ENCODE peak calls at places on chromosomes 11 and 22, in six cellular contexts. U is breast epithelium, F is sigmoid colon, E is transverse colon, L is esophagus muscularis mucosa, G is HCT116. O is an unnamed sample.

GRCh38 chr22:48494968-48495750 is 1332.5 kb downstream of the BRD1 start:
- DNase-seq in U (peak), F (peak), E (no peak), L (no peak), G (no peak), O (no peak)

GRCh38 chr11:19526119-19526518 is 186.5 kb upstream of the NAV2 start:
- DNase-seq in U (no peak), F (no peak), E (no peak), L (no peak), G (no peak), O (no peak)

GRCh38 chr11:73245461-73245860 is 26.7 kb upstream of the P2RY6 start:
- DNase-seq in U (no peak), F (peak), E (no peak), L (no peak), G (no peak), O (no peak)

GRCh38 chr11:132137289-132137980 is 767.0 kb downstream of the NTM start:
- DNase-seq in U (no peak), F (no peak), E (no peak), L (no peak), G (no peak), O (no peak)

GRCh38 chr22:45896153-45896951 is 80.6 kb downstream of the WNT7B start:
- DNase-seq in U (peak), F (no peak), E (no peak), L (no peak), G (no peak), O (no peak)

GRCh38 chr22:45302047-45302446 is 7.7 kb upstream of the FAM118A start:
- DNase-seq in U (no peak), F (no peak), E (no peak), L (no peak), G (no peak), O (no peak)

GRCh38 chr11:8813658-8814057 is 97.3 kb upstream of the AKIP1 start:
- DNase-seq in U (no peak), F (peak), E (peak), L (no peak), G (peak), O (peak)

GRCh38 chr11:72712168-72712721 is 38.0 kb upstream of the PDE2A start:
- DNase-seq in U (no peak), F (peak), E (peak), L (peak), G (no peak), O (no peak)

GRCh38 chr22:33909075-33909458 is 11.2 kb downstream of the LARGE1 start:
- DNase-seq in U (no peak), F (peak), E (peak), L (no peak), G (no peak), O (no peak)

GRCh38 chr22:41184679-41185078 is 20.4 kb upstream of the L3MBTL2 start:
- DNase-seq in U (no peak), F (no peak), E (no peak), L (no peak), G (no peak), O (no peak)

GRCh38 chr11:10770626-10771254 is 19.7 kb downstream of the CTR9 start:
- DNase-seq in U (no peak), F (no peak), E (peak), L (no peak), G (peak), O (no peak)

GRCh38 chr11:843818-844692 is 1.4 kb downstream of the TSPAN4 start:
- DNase-seq in U (peak), F (peak), E (peak), L (peak), G (no peak), O (no peak)

GRCh38 chr11:844693-845644 is 2.3 kb downstream of the TSPAN4 start:
- DNase-seq in U (peak), F (peak), E (peak), L (peak), G (no peak), O (no peak)

GRCh38 chr11:842370-843002 is at the start of the genes POLR2L and TSPAN4:
- DNase-seq in U (peak), F (peak), E (peak), L (peak), G (peak), O (peak)

GRCh38 chr11:841981-842369 is 354 bp downstream of the POLR2L start:
- DNase-seq in U (no peak), F (no peak), E (no peak), L (no peak), G (no peak), O (no peak)

GRCh38 chr11:843086-843704 is 543 bp downstream of the TSPAN4 start:
- DNase-seq in U (no peak), F (no peak), E (no peak), L (no peak), G (no peak), O (no peak)
- TF ChIP-seq POLR2AphosphoS5 in U (no peak), F (no peak), E (no peak), L (no peak), G (no peak), O (no peak)

DNA sequence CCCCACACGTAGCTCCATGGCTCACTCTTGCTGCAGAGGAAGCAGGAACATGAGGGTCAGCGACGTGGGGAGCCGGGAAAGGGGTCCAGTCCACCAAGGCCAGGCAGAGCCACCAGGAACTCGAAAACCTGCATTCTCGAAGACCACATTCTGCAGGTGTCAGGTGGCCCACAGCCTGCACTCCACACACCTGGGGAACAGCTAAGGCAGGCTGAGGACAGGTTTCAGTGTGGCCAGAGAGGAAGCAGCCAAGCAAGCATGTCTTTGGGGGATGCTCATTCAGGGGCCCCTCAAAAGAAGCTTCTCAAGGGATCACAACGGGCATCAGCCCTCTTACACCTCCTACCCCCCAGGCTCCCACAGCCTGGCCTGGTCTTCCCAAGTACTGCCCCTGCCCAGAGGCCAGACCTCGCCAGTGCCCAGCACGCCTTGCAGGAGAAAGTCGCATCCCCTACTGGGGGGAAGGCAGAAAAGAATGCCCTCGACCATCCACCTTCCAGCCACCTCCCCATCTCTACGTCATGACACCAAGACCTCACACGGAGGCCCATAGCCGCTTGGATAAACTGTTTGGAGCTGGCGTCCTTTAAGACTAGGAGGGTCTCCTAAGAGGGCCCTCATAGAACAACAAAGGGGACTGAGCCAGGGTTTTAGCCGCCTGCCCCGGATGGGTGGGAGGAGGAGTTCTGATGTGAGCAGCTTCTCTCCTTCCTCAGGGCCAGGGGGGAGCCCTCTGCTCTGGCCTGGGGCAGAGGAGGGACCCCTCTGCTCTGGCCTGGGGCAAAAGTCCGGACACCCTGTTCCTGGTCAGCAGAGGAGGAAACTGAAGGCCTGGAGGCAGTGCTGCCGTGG is 2.9 kb downstream of the CSNK1E start:
- DNase-seq in U (no peak), F (no peak), E (peak), L (no peak), G (no peak), O (no peak)
- TF ChIP-seq POLR2A in U (no peak), F (no peak), E (peak), L (no peak), G (no peak), O (no peak)

DNA sequence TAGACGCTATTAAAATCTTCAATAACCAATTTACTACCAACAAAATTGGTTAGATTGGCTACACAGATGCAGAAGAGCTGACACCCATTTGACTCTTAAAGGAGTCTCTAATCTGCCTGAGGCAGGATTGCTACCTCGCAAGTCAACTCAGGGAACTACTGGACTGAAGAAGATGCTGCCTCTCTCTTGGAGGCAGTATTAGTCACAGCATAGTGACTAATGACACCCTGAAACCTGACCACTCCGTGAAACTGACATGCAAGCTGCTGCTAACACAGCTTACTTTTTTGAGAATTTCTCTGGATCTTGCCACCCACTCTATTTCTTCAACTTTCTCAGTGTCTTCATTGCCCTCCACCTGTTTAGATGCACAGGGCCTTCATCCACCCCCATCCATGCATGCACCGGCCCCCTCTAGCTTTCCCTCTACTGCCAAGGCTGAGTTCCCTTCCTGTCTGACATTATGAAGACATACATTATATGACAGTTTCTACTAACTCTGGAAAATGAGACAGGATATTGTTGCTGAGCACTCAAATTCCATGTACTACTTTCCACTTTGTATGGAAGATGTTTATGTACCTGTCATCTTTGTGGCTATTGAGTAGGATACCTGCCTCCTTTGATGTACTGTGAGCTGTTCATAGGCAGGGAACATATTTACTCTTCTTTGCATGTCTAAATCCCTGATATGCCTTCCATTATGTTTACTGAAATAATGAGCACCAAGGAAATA is 183.2 kb downstream of the MSANTD4 start:
- DNase-seq in U (no peak), F (no peak), E (no peak), L (no peak), G (peak), O (no peak)
- TF ChIP-seq POLR2AphosphoS5 in U (no peak), F (no peak), E (no peak), L (no peak), G (no peak), O (no peak)

GRCh38 chr11:61816736-61817455 is at the start of gene FADS1:
- DNase-seq in U (no peak), F (peak), E (peak), L (peak), G (peak), O (peak)

GRCh38 chr11:61814242-61814957 is 2.4 kb downstream of the FADS1 start:
- DNase-seq in U (no peak), F (no peak), E (peak), L (no peak), G (peak), O (no peak)

GRCh38 chr11:61817471-61818202 is 834 bp upstream of the FADS1 start:
- DNase-seq in U (no peak), F (no peak), E (no peak), L (no peak), G (no peak), O (no peak)

GRCh38 chr11:61814958-61815789 is 1.6 kb downstream of the FADS1 start:
- DNase-seq in U (peak), F (peak), E (peak), L (peak), G (peak), O (peak)

GRCh38 chr11:61815790-61816735 is 740 bp downstream of the FADS1 start:
- DNase-seq in U (no peak), F (peak), E (peak), L (no peak), G (peak), O (peak)
- TF ChIP-seq POLR2A in U (peak), F (no peak), E (no peak), L (no peak), G (no peak), O (no peak)

GRCh38 chr11:69269926-69270697 is 23.8 kb upstream of the MYEOV start:
- DNase-seq in U (no peak), F (no peak), E (no peak), L (no peak), G (no peak), O (no peak)
- TF ChIP-seq POLR2AphosphoS5 in U (no peak), F (no peak), E (no peak), L (no peak), G (no peak), O (no peak)

DNA sequence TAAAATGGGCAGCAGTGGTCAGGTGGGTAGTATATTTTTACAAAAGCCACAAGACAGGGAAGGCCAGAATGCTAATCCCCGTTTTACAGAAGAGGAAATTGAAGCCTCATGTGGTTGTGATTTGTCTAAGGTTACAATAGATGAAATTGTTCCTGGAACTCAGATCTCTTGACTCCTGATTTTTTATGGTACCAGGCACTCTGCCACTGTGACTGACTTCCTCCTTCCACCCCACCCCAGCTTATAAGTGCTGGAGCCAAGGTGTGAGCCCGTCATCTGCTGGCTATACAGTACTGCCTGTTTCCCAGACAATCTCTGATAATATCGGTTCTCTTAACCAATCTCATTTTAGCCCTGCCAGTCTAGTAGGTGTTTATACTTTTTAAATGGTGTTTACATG is 1.9 kb downstream of the SLC5A1 start:
- DNase-seq in U (no peak), F (no peak), E (peak), L (no peak), G (no peak), O (no peak)
- TF ChIP-seq POLR2A in U (no peak), F (no peak), E (peak), L (no peak), G (no peak), O (no peak)

DNA sequence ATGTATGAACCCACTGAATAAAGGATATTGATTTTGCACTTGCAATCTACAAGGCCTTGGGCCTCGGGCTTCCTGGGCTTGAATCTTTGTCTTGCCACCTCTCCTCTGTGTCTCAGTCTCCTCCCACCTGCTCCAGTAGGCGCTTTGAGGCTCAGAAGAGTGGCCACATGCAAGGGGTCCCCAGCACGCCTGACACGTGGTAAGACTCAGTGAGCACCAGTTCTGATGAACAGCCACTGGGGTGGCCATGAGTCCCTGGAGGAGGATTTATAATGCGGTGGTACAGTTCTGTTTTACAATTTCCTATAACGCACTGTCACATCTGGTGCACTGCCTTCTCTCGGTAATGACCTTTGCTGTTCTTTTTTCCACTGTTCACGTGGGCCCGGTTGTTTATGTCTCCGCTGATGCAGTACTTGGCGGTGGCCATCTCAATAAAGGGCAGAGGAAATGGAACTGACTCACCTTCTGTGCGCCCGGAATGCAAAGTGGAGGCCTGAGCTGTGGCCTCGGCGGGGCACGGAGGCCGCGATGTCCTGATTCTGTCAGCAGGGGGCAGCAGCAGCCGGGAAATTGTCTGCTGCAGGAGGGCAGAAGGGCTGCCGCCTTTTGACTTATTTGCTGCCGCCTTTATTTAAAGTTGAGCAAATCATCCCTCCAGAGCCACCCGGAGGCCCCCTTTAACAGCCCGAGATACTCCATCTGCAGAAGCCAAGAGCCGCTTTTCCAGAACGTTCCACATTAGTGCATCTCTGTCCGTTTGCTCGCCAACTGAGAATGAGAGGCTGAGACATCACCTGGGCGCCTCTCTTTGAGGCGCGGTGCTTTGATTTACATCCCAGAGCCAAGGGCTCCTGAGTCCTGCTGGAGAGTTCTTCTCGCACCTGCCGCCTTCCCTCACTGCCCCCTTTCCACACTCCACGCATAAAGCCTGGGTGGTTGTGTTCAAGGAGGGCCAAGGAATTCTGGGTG is 6.0 kb upstream of the IFT27 start:
- DNase-seq in U (peak), F (peak), E (peak), L (peak), G (peak), O (peak)
- TF ChIP-seq POLR2AphosphoS5 in U (no peak), F (peak), E (no peak), L (peak), G (no peak), O (no peak)

DNA sequence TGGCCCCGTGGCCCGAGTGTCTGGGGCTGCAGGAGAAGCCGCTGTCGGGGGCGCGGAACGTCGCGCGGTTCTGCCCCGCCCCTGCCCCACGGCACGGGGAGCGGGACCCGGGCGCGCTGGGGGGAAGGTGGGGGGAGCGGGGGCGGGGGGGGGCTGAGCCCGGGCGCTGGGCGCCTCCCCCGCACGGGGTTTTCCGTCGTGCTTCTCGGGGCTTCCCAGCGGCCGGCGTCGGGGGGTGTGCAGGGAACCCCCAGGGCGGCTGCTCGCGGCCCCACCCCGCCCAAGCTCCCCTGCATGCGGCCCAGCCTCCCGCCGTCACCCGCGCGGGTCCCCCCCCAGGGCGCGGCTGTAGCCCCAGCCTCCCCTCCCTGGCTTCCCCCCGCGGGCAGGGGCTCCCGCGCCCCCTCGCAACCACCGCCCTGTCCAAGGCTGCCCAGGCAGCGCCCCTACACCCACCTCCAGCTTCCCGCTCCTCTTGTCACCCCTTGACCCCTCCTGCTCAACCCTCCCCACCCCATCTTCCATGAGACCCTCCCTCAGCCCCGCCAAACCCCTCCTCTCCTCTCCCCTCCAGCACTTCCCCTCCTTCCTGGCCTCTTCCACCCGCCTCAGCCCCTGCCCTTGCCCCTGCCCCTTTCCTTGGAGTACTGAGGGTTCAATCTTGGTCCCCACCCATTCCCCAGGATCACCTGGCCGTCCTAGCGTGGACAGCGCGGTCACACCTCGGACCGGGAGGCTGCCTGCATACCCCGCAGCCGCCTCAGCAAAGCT is 1.7 kb downstream of the IL17REL start:
- DNase-seq in U (no peak), F (peak), E (peak), L (no peak), G (no peak), O (peak)
- TF ChIP-seq POLR2A in U (no peak), F (no peak), E (no peak), L (no peak), G (no peak), O (no peak)

DNA sequence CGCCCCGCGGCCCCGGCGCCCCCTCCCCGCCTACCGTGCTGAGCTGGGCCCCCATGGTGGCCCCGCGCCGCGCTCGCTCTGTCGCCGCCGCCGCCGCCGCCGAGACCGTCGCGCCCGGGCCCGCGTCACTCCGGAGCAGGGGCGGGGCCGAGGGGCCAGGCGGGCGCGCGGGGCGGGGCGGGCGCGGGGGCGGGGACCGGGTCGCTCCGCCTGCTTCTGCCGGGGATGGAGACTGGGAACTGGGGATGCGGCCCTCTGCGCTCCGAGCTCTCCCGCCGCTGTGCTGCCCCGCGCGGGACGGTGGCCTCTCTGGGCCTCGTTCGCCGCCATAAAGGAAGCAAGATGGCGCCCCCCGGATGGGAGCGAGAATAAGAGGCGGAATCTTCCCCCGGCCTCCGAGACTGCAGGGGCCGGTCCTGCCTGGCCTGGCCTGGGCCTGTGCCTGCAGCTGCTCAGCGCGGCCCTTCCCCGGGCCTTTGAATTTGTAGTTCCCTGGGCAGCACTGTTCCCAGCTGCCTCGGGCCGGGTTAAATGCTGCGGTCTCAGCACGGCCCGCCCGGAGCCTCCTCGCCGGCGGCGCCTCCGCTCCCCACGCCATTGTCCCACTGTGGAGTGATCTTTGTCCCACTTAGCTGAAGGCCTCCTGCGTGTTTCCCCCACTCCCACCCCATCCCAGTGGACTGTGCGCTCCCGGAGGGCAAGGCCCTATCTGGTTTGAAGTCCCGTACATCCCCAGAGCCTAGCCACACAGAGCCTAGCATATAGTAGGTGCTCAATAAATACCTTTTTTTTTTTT is at the start of gene CYB5R3:
- DNase-seq in U (peak), F (peak), E (peak), L (peak), G (peak), O (peak)
- TF ChIP-seq POLR2AphosphoS5 in U (peak), F (peak), E (peak), L (peak), G (peak), O (peak)